ENCODE peak calls at places on chromosome 14, in ten cellular contexts. L, I, W, J, H, P, Y, V, G and C are unnamed samples.

GRCh38 chr14:49622022-49622607 is 1.5 kb downstream of the MGAT2 start:
- DNase-seq in V (no peak), H (no peak), J (no peak), I (no peak), P (no peak), Y (no peak), G (peak), L (no peak), W (no peak), C (no peak)

GRCh38 chr14:93952829-93953228 is 23.5 kb downstream of the ASB2 start:
- DNase-seq in L (no peak), G (no peak), W (no peak), H (no peak), Y (no peak), V (no peak), P (no peak), J (no peak), I (no peak), C (no peak)

GRCh38 chr14:104697892-104698583 is 8.6 kb downstream of the INF2 start:
- DNase-seq in G (no peak), Y (no peak), V (no peak), W (peak), J (no peak), L (no peak), I (no peak), H (no peak), P (no peak), C (no peak)

GRCh38 chr14:72726444-72726843 is 167.5 kb downstream of the DPF3 start:
- DNase-seq in H (no peak), V (no peak), P (no peak), G (no peak), J (no peak), W (peak), L (no peak), Y (no peak), I (no peak), C (no peak)

GRCh38 chr14:21201732-21202462 is 46.0 kb upstream of the OR5AU1 start:
- DNase-seq in J (no peak), P (no peak), V (no peak), G (no peak), I (no peak), L (no peak), H (no peak), Y (no peak), W (no peak), C (no peak)

GRCh38 chr14:67577909-67578749 is 21.9 kb downstream of the PIGH start:
- DNase-seq in V (no peak), J (no peak), W (no peak), L (no peak), P (no peak), H (no peak), G (no peak), I (no peak), Y (peak), C (no peak)

GRCh38 chr14:59055439-59056045 is 132.9 kb upstream of the DAAM1 start:
- DNase-seq in P (peak), G (peak), L (no peak), V (no peak), W (peak), J (no peak), H (peak), I (peak), Y (no peak), C (no peak)

GRCh38 chr14:101360045-101360931 is 201.0 kb upstream of the DIO3 start:
- DNase-seq in J (peak), L (peak), G (no peak), H (peak), V (no peak), W (peak), Y (peak), P (no peak), I (no peak), C (peak)

GRCh38 chr14:103871596-103872480 is 24.5 kb upstream of the PPP1R13B start:
- DNase-seq in I (peak), W (peak), P (peak), V (peak), L (peak), H (no peak), J (no peak), Y (no peak), G (no peak), C (peak)

GRCh38 chr14:66708262-66708661 is 200.3 kb downstream of the GPHN start:
- DNase-seq in J (no peak), L (no peak), W (no peak), Y (no peak), H (no peak), P (no peak), V (no peak), G (peak), I (no peak), C (no peak)

GRCh38 chr14:61652526-61653262 is 42.6 kb upstream of the HIF1A start:
- DNase-seq in G (peak), L (no peak), V (no peak), H (no peak), J (no peak), Y (no peak), P (no peak), W (no peak), I (no peak), C (no peak)

GRCh38 chr14:104563742-104564615 is 15.6 kb upstream of the C14orf180 start:
- DNase-seq in G (peak), V (peak), H (peak), W (peak), Y (peak), P (peak), I (peak), L (peak), J (peak), C (peak)

GRCh38 chr14:97218336-97218712 is 421.1 kb downstream of the VRK1 start:
- DNase-seq in P (no peak), I (no peak), H (no peak), L (no peak), J (no peak), Y (no peak), G (no peak), W (no peak), V (no peak), C (no peak)

GRCh38 chr14:28759658-28760313 is 6.8 kb upstream of the FOXG1 start:
- DNase-seq in W (no peak), G (no peak), Y (no peak), H (no peak), V (no peak), J (no peak), I (no peak), P (no peak), L (no peak), C (no peak)

GRCh38 chr14:21863289-21863688 is 189.7 kb upstream of the OR4E1 start:
- DNase-seq in G (no peak), H (no peak), V (no peak), J (no peak), L (no peak), W (no peak), P (no peak), Y (no peak), I (no peak), C (no peak)

GRCh38 chr14:21385170-21385904 is 1.5 kb upstream of the SUPT16H start:
- DNase-seq in H (no peak), I (no peak), W (no peak), G (no peak), P (no peak), J (no peak), V (no peak), Y (no peak), L (no peak), C (no peak)

GRCh38 chr14:72049462-72049861 is 117.2 kb downstream of the RGS6 start:
- DNase-seq in W (no peak), G (no peak), V (no peak), J (no peak), P (no peak), Y (no peak), I (no peak), L (no peak), H (no peak), C (no peak)

GRCh38 chr14:75661499-75661814 is 411 bp downstream of the TTLL5 start:
- DNase-seq in L (no peak), H (no peak), I (no peak), G (no peak), J (no peak), Y (no peak), V (no peak), W (no peak), P (no peak), C (no peak)

GRCh38 chr14:49479432-49479831 is 106.7 kb downstream of the RPS29 start:
- DNase-seq in P (peak), I (no peak), W (no peak), J (no peak), V (no peak), L (no peak), Y (no peak), H (no peak), G (no peak), C (no peak)

GRCh38 chr14:80275208-80275850 is 64.0 kb upstream of the DIO2 start:
- DNase-seq in W (no peak), J (no peak), V (no peak), Y (no peak), L (no peak), P (no peak), I (no peak), H (no peak), G (peak), C (no peak)

GRCh38 chr14:99203080-99203479 is 68.9 kb downstream of the BCL11B start:
- DNase-seq in G (no peak), H (no peak), J (no peak), W (no peak), Y (no peak), V (no peak), L (no peak), P (no peak), I (no peak), C (no peak)

GRCh38 chr14:20492486-20492885 is 12.9 kb upstream of the RNASE10 start:
- DNase-seq in W (no peak), J (no peak), Y (no peak), H (no peak), I (no peak), P (no peak), V (no peak), L (no peak), G (no peak), C (no peak)

GRCh38 chr14:88342980-88343379 is 19.9 kb upstream of the KCNK10 start:
- DNase-seq in V (no peak), J (no peak), H (no peak), I (no peak), Y (no peak), L (no peak), G (no peak), W (no peak), P (no peak), C (no peak)

GRCh38 chr14:31059152-31059924 is 33.2 kb upstream of the STRN3 start:
- DNase-seq in H (peak), W (peak), P (peak), J (peak), Y (no peak), G (no peak), L (peak), V (no peak), I (no peak), C (peak)
- TF ChIP-seq POLR2A in H (no peak), W (no peak), P (no peak), J (no peak), Y (no peak), G (no peak), L (no peak), V (no peak), I (no peak), C (no peak)

GRCh38 chr14:52547027-52547426 is 5.3 kb downstream of the TXNDC16 start:
- DNase-seq in W (peak), V (no peak), H (no peak), J (no peak), L (no peak), Y (no peak), G (no peak), I (no peak), P (no peak), C (no peak)
- TF ChIP-seq CTCF in W (no peak), V (no peak), H (no peak), J (no peak), L (no peak), Y (no peak), G (no peak), I (no peak), P (no peak), C (no peak)

DNA sequence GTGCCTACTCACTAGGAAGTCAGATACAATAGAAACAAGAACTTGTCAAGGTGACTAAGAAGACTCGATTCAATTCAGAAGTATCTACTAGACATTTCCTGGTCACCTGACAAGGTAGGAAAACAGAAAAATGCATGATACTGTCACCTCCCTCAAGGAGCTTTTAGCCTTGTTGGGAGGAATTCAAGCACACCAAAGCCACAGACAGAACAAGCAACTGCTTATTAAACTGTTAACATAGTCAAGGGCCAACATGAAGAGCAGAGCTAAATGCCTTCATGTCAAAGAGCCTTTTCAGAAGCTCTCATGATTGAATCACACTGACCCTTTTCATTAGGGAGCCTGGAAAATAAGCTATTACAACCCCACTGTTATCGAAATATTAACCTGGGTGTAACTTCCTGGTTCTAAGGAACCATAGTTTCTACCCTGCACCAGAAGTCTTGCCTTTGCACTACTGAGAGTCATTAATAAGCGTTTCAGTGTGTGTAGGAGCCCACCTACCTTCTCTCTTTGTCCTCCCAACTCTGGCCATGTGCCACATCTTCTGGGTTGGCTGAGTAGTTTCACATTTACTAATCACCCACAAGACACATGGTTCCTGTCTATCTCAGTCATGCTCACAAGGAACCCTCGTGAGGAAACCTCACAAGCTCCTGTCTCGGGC is 31.0 kb upstream of the LGALS3 start:
- DNase-seq in Y (peak), H (peak), W (no peak), P (peak), J (peak), G (no peak), L (no peak), V (no peak), I (no peak), C (no peak)
- H3K27ac ChIP-seq in Y (peak), H (peak), W (no peak), P (peak), J (peak), G (no peak), L (peak), V (peak), I (peak), C (peak)

DNA sequence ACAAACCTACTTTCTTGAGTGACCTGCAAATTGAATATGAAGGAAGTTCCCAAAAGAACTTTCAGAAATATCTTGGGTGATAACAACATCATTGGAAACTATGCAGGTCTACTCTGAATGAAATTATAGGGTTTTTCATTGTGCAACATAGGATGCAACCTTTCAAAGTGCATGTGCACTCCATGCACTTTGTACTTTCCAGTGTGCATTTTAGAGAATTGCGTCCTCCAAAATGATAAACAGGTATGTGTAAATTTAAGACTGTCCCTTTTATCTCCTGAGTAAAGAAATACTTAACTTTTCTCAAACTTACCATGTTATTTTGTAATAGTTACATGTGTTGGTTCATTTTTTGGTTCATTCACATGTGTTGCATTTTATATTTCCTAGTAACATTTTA is 13.2 kb downstream of the SRSF5 start:
- DNase-seq in I (no peak), J (no peak), L (no peak), P (no peak), V (no peak), W (no peak), H (no peak), Y (no peak), G (no peak), C (no peak)
- TF ChIP-seq POLR2A in I (no peak), J (no peak), L (no peak), P (no peak), V (no peak), W (no peak), H (no peak), Y (no peak), G (no peak), C (no peak)